ENCODE peak calls at places on chromosome 6, in seven cellular contexts. I, Z, P, U, F, O and M are unnamed samples. For H3K4me1, the result is how much of the 10 kb centered on the place peaks cover.

GRCh38 chr6:63295553-63295952 is 24.2 kb downstream of the LGSN start:
- DNase-seq in I (no peak), O (no peak), F (no peak), Z (no peak), U (no peak), P (peak), M (no peak)

GRCh38 chr6:63611560-63611959 is 24.0 kb upstream of the PHF3 start:
- DNase-seq in P (no peak), U (no peak), I (no peak), F (no peak), Z (no peak), O (no peak), M (no peak)

GRCh38 chr6:78831492-78831891 is 35.9 kb upstream of the IRAK1BP1 start:
- DNase-seq in F (no peak), Z (peak), P (no peak), I (no peak), O (no peak), U (no peak), M (no peak)

GRCh38 chr6:91626935-91627334 is 1040.1 kb upstream of the MAP3K7 start:
- DNase-seq in P (no peak), F (no peak), I (no peak), U (no peak), O (no peak), Z (no peak), M (no peak)

GRCh38 chr6:133895573-133896343 is 6.8 kb downstream of the TCF21 start:
- DNase-seq in O (no peak), Z (peak), P (peak), I (peak), U (no peak), F (peak), M (no peak)

GRCh38 chr6:24856246-24856599 is 57.5 kb upstream of the ARMH2 start:
- DNase-seq in O (no peak), P (no peak), F (no peak), Z (no peak), I (no peak), U (no peak), M (no peak)

GRCh38 chr6:101393291-101394251 is at the start of gene GRIK2:
- DNase-seq in U (no peak), I (peak), P (peak), O (no peak), Z (peak), F (no peak), M (peak)

GRCh38 chr6:24454452-24454851 is 34.9 kb downstream of the GPLD1 start:
- DNase-seq in I (no peak), O (no peak), U (no peak), F (no peak), Z (no peak), P (no peak), M (no peak)

GRCh38 chr6:23659125-23659524 is 466.9 kb upstream of the NRSN1 start:
- DNase-seq in Z (peak), P (peak), U (no peak), F (no peak), O (no peak), I (no peak), M (no peak)

GRCh38 chr6:43712590-43712989 is 25.0 kb upstream of the MRPS18A start:
- DNase-seq in Z (no peak), F (no peak), I (peak), P (no peak), U (no peak), O (no peak), M (no peak)

GRCh38 chr6:11947569-11947968 is 64.5 kb upstream of the HIVEP1 start:
- DNase-seq in O (no peak), U (no peak), I (no peak), F (no peak), P (no peak), Z (no peak), M (no peak)

GRCh38 chr6:11950109-11950508 is 62.0 kb upstream of the HIVEP1 start:
- DNase-seq in O (no peak), Z (no peak), U (no peak), F (no peak), P (no peak), I (no peak), M (no peak)

GRCh38 chr6:11944111-11944510 is 68.0 kb upstream of the HIVEP1 start:
- DNase-seq in U (no peak), F (no peak), Z (no peak), O (no peak), I (no peak), P (no peak), M (no peak)

GRCh38 chr6:11943060-11943459 is 69.1 kb upstream of the HIVEP1 start:
- DNase-seq in U (no peak), Z (no peak), O (no peak), P (no peak), I (no peak), F (no peak), M (no peak)

GRCh38 chr6:11947063-11947462 is 65.0 kb upstream of the HIVEP1 start:
- DNase-seq in I (no peak), P (peak), U (no peak), Z (no peak), O (no peak), F (no peak), M (no peak)
- TF ChIP-seq CTCF in I (no peak), P (peak), U (no peak), Z (no peak), O (peak), F (no peak), M (no peak)

GRCh38 chr6:128364766-128365519 is 155.5 kb downstream of the PTPRK start:
- DNase-seq in I (no peak), F (no peak), U (no peak), O (no peak), P (no peak), Z (no peak), M (no peak)
- H3K4me1 ChIP-seq in I (under half), F (under half), U (under half), O (under half), P (under half), Z (under half), M (under half)

GRCh38 chr6:34238507-34239239 is 2.0 kb downstream of the HMGA1 start:
- DNase-seq in I (peak), U (no peak), P (peak), Z (no peak), F (no peak), O (no peak), M (no peak)

GRCh38 chr6:34239240-34239825 is 2.7 kb downstream of the HMGA1 start:
- DNase-seq in U (no peak), P (no peak), F (no peak), Z (no peak), O (no peak), I (peak), M (no peak)

GRCh38 chr6:34237316-34237721 is 646 bp downstream of the HMGA1 start:
- DNase-seq in U (no peak), F (no peak), Z (peak), I (peak), P (peak), O (no peak), M (no peak)

GRCh38 chr6:34236423-34237315 is at the start of gene HMGA1:
- DNase-seq in F (peak), Z (peak), U (peak), P (peak), I (peak), O (peak), M (peak)

GRCh38 chr6:34237722-34238506 is 1.2 kb downstream of the HMGA1 start:
- DNase-seq in O (peak), P (peak), U (no peak), I (peak), Z (peak), F (no peak), M (no peak)
- TF ChIP-seq CTCF in O (peak), P (peak), U (no peak), I (peak), Z (peak), F (no peak), M (peak)

DNA sequence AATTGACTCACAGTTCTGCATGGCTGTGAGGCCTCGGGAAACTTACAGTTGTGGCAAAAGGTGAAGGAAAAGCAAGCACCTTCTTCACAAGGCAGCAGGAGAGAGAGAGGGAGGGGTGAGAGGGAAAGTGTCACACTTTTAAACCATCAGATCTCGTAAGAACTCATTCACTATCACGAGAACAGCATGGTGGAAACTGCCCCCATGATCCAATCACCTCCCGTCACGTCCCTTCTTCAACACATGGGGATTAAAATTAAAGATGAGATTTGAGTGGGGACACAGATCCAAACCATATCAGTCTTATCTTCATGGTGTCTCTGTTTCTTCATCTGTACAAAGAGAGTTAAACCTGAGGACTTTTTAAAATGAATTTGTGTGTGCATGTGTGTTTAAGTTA is 13.7 kb upstream of the BTN1A1 start:
- DNase-seq in F (no peak), O (no peak), U (no peak), Z (no peak), I (no peak), P (no peak), M (no peak)
- H3K4me1 ChIP-seq in F (under half), O (under half), U (under half), Z (under half), I (under half), P (under half), M (under half)

GRCh38 chr6:148467926-148468325 is 125.3 kb downstream of the SASH1 start:
- DNase-seq in Z (no peak), F (no peak), O (no peak), P (no peak), U (no peak), I (no peak), M (no peak)

GRCh38 chr6:148465011-148465335 is 122.3 kb downstream of the SASH1 start:
- DNase-seq in P (no peak), F (no peak), O (no peak), I (no peak), U (no peak), Z (no peak), M (no peak)

GRCh38 chr6:148464319-148465010 is 121.8 kb downstream of the SASH1 start:
- DNase-seq in I (peak), O (peak), U (peak), P (peak), F (peak), Z (peak), M (no peak)

GRCh38 chr6:148465654-148466053 is 123.0 kb downstream of the SASH1 start:
- DNase-seq in Z (no peak), U (no peak), O (no peak), I (no peak), P (no peak), F (no peak), M (no peak)

GRCh38 chr6:148466158-148466557 is 123.5 kb downstream of the SASH1 start:
- DNase-seq in O (no peak), I (no peak), U (no peak), Z (no peak), P (no peak), F (no peak), M (no peak)
- TF ChIP-seq CTCF in O (no peak), I (no peak), U (no peak), Z (no peak), P (no peak), F (no peak), M (no peak)

GRCh38 chr6:142510217-142510616 is 208.4 kb downstream of the ADGRG6 start:
- DNase-seq in P (no peak), I (no peak), O (no peak), F (no peak), Z (no peak), U (no peak), M (no peak)
- H3K4me1 ChIP-seq in P (under half), I (under half), O (under half), F (under half), Z (under half), U (under half), M (under half)

GRCh38 chr6:143232849-143233248 is 172.2 kb downstream of the AIG1 start:
- DNase-seq in F (peak), U (no peak), I (no peak), P (peak), O (peak), Z (peak), M (no peak)
- TF ChIP-seq CTCF in F (no peak), U (no peak), I (peak), P (peak), O (no peak), Z (peak), M (peak)

GRCh38 chr6:148852688-148853087 is 105.9 kb downstream of the UST start:
- DNase-seq in F (no peak), P (no peak), Z (no peak), O (no peak), U (no peak), I (no peak), M (no peak)
- H3K4me1 ChIP-seq in F (under half), P (under half), Z (under half), O (under half), U (under half), I (under half), M (under half)

GRCh38 chr6:40473026-40473425 is 114.1 kb downstream of the LRFN2 start:
- DNase-seq in F (no peak), Z (no peak), O (no peak), I (no peak), P (no peak), U (no peak), M (no peak)

GRCh38 chr6:40472354-40472753 is 114.8 kb downstream of the LRFN2 start:
- DNase-seq in Z (no peak), O (no peak), P (no peak), I (no peak), U (no peak), F (no peak), M (no peak)

GRCh38 chr6:40476673-40477072 is 110.5 kb downstream of the LRFN2 start:
- DNase-seq in I (no peak), Z (no peak), P (no peak), U (no peak), O (no peak), F (no peak), M (no peak)

GRCh38 chr6:40477246-40478126 is 109.7 kb downstream of the LRFN2 start:
- DNase-seq in U (no peak), O (peak), P (peak), I (no peak), F (no peak), Z (no peak), M (no peak)

DNA sequence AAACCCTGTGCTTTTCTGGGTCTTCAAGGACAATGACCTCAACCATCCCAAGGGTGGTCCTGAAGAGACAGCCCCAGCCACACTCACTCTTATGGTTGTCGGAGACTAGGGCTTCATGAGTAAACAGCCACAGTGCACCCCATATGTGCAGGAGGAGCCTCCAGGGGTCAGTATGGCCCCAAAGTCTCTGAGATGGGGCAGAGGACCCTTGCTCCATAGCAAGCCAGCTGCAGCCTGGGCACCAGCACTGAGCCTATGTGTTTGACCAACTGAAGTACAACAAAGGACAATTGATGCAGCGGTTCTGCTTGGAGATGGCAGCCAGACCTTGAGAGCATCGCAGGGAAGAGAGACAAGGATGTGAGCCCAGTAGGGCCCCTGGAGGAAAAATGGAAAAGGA is 112.2 kb downstream of the LRFN2 start:
- DNase-seq in F (no peak), U (no peak), P (peak), Z (no peak), O (no peak), I (no peak), M (no peak)
- TF ChIP-seq CTCF in F (no peak), U (no peak), P (peak), Z (no peak), O (no peak), I (no peak), M (no peak)